ENCODE peak calls at places on chromosomes 4 and X, in four cellular contexts. P is heart right ventricle, W is A549, U is H9. Y is an unnamed sample.
A peak's percentile ranks its signal among the peaks of the same experiment; 100 is the strongest.

GRCh38 chr4:150217192-150217591 is 138.9 kb downstream of the DCLK2 start:
- DNase-seq in P (no peak), W (peak; percentile 68), U (no peak), Y (no peak)

GRCh38 chr4:53522334-53522733 is 69.0 kb downstream of the LNX1 start:
- DNase-seq in P (no peak), W (no peak), U (no peak), Y (no peak)

GRCh38 chr4:83247415-83248357 is 36.9 kb downstream of the COQ2 start:
- DNase-seq in P (no peak), W (no peak), U (no peak), Y (no peak)

GRCh38 chr4:61202638-61203495 is 2.7 kb downstream of the ADGRL3 start:
- DNase-seq in P (no peak), W (no peak), U (peak; percentile 51), Y (peak; percentile 34)

GRCh38 chrX:30668581-30668980 is 15.4 kb downstream of the GK start:
- DNase-seq in P (no peak), W (no peak), U (no peak), Y (no peak)

GRCh38 chrX:131544218-131544617 is 344 bp downstream of the OR13H1 start:
- DNase-seq in P (no peak), W (no peak), U (peak; percentile 23), Y (no peak)

GRCh38 chr4:20832821-20833220 is 132.6 kb downstream of the PACRGL start:
- DNase-seq in P (no peak), W (no peak), U (no peak), Y (no peak)

GRCh38 chr4:10105421-10105820 is 11.2 kb downstream of the WDR1 start:
- DNase-seq in P (no peak), W (no peak), U (no peak), Y (no peak)

GRCh38 chr4:122017296-122017695 is 65.4 kb upstream of the TRPC3 start:
- DNase-seq in P (no peak), W (no peak), U (no peak), Y (no peak)

GRCh38 chr4:159764343-159764952 is 661.6 kb downstream of the RAPGEF2 start:
- DNase-seq in P (no peak), W (peak; percentile 61), U (no peak), Y (no peak)

GRCh38 chr4:8219236-8219635 is 20.1 kb downstream of the SH3TC1 start:
- DNase-seq in P (no peak), W (no peak), U (no peak), Y (no peak)

GRCh38 chr4:90002406-90003040 is 107.9 kb downstream of the MMRN1 start:
- DNase-seq in P (no peak), W (no peak), U (no peak), Y (no peak)

GRCh38 chrX:39859991-39860861 is 237.5 kb downstream of the BCOR start:
- DNase-seq in P (peak; percentile 45), W (peak; percentile 65), U (peak; percentile 87), Y (no peak)

GRCh38 chrX:39381446-39381845 is 580.2 kb downstream of the MID1IP1 start:
- DNase-seq in P (no peak), W (no peak), U (no peak), Y (no peak)

GRCh38 chrX:94455782-94456181 is 781.8 kb downstream of the FAM133A start:
- DNase-seq in P (no peak), W (no peak), U (no peak), Y (no peak)

GRCh38 chr4:107740950-107741701 is 21.1 kb upstream of the PAPSS1 start:
- DNase-seq in P (peak; percentile 57), W (no peak), U (no peak), Y (no peak)
- H3K27ac ChIP-seq in P (peak overlapping the region; percentile 18), W (no peak overlapping the region), U (no peak overlapping the region), Y (no peak overlapping the region)

GRCh38 chr4:185524888-185525863 is 10.1 kb downstream of the PDLIM3 start:
- DNase-seq in P (no peak), W (no peak), U (no peak), Y (no peak)

GRCh38 chr4:185532795-185533324 is 2.4 kb downstream of the PDLIM3 start:
- DNase-seq in P (no peak), W (no peak), U (no peak), Y (no peak)

GRCh38 chr4:185534534-185534849 is 815 bp downstream of the PDLIM3 start:
- DNase-seq in P (no peak), W (no peak), U (no peak), Y (no peak)

GRCh38 chr4:185532327-185532726 is 3.0 kb downstream of the PDLIM3 start:
- DNase-seq in P (peak; percentile 57), W (no peak), U (no peak), Y (no peak)

GRCh38 chr4:185529413-185529812 is 5.9 kb downstream of the PDLIM3 start:
- DNase-seq in P (no peak), W (no peak), U (no peak), Y (no peak)
- H3K27ac ChIP-seq in P (no peak overlapping the region), W (no peak overlapping the region), U (no peak overlapping the region), Y (no peak overlapping the region)

DNA sequence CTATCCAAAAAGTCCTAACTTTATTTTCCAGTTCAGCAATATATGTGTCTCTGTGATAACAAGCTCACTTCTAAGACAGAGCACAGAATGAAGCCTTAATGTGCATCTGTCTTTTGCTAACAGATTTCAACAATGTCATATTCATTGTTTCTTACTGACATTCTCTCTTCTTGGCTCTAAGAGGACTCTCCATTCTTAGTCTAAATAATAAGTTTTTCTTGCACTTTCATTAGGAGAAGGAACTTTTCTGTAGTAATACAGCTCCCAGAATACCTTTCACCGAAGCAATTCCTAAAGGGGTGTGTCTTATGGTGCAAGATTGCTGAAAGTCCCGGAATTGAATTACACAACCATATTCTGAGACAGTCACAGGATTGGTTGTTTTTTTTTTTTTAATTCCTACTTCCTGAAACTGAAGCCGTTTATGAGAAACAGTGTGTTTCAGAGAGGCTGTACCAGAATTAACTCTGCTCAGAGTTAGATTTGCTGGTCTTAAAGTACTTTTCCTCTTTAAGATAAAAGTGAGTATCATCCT is at the start of gene ALPK1:
- DNase-seq in P (no peak), W (peak; percentile 83), U (no peak), Y (no peak)
- H3K27ac ChIP-seq in P (peak within 1 kb of the TSS; percentile 91), W (peak within 1 kb of the TSS; percentile 84), U (no peak within 1 kb of the TSS), Y (no peak within 1 kb of the TSS)

GRCh38 chr4:188268081-188268908 is 129.1 kb downstream of the TRIML1 start:
- DNase-seq in P (no peak), W (no peak), U (no peak), Y (no peak)
- H3K27ac ChIP-seq in P (no peak overlapping the region), W (no peak overlapping the region), U (no peak overlapping the region), Y (no peak overlapping the region)

DNA sequence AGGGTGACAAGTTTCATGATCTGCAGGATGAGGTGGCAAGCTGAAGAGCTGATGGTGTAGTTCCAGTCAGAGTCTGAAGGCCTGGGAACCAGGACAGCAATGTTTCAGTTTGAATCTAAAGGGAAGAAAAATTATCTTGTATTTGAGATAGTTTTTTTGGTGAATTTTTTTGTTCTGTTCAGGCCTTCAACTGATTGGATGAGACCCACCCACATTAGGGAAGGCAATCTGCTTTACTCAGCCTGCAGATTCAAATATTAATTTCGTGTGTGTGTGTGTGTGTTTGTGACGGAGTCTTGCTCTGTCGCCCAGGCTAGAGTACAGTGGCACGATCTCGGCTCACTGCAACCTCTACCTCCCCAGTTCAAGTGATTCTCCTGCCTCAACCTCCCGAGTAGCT is 22.1 kb upstream of the SMIM14 start:
- DNase-seq in P (no peak), W (no peak), U (no peak), Y (no peak)
- H3K27ac ChIP-seq in P (no peak overlapping the region), W (no peak overlapping the region), U (no peak overlapping the region), Y (no peak overlapping the region)

GRCh38 chrX:13651150-13651549 is 1.8 kb upstream of the TCEANC start:
- DNase-seq in P (no peak), W (no peak), U (no peak), Y (no peak)
- H3K27ac ChIP-seq in P (no peak overlapping the region), W (no peak overlapping the region), U (no peak overlapping the region), Y (no peak overlapping the region)

GRCh38 chr4:113697429-113697828 is 64.1 kb downstream of the CAMK2D start:
- DNase-seq in P (no peak), W (no peak), U (no peak), Y (no peak)

GRCh38 chr4:113699772-113700171 is 61.8 kb downstream of the CAMK2D start:
- DNase-seq in P (no peak), W (no peak), U (no peak), Y (no peak)

GRCh38 chr4:113700602-113701150 is 60.9 kb downstream of the CAMK2D start:
- DNase-seq in P (no peak), W (no peak), U (no peak), Y (no peak)

GRCh38 chr4:113695328-113696169 is 66.0 kb downstream of the CAMK2D start:
- DNase-seq in P (no peak), W (no peak), U (no peak), Y (no peak)

DNA sequence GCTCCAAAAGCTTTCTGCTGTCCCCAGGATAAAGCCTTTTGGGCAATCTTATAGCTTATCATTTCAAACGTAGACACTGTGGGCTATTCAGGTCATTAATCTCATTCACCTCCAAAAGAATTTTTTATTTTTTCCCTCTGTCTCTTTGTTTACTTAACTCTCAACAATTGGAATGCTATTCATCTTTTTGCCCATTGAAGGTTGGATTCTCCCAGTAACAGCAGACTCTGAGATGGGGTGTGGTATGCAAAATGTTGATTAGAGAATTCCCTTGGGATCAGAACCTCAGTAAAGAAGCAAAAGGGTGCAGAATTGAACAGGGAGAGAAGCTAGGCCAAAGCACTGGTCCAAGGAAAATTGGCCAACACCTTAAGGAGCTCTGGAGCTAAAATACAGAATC is 60.4 kb downstream of the CAMK2D start:
- DNase-seq in P (no peak), W (no peak), U (no peak), Y (no peak)
- H3K27ac ChIP-seq in P (no peak overlapping the region), W (peak overlapping the region; percentile 10), U (no peak overlapping the region), Y (no peak overlapping the region)

GRCh38 chr4:105784761-105785160 is 76.2 kb downstream of the GSTCD start:
- DNase-seq in P (no peak), W (no peak), U (no peak), Y (no peak)
- H3K27ac ChIP-seq in P (no peak overlapping the region), W (no peak overlapping the region), U (no peak overlapping the region), Y (no peak overlapping the region)

GRCh38 chr4:1208970-1209704 is 36.8 kb upstream of the SPON2 start:
- DNase-seq in P (no peak), W (no peak), U (no peak), Y (no peak)
- H3K27ac ChIP-seq in P (peak overlapping the region; percentile 64), W (no peak overlapping the region), U (no peak overlapping the region), Y (no peak overlapping the region)

DNA sequence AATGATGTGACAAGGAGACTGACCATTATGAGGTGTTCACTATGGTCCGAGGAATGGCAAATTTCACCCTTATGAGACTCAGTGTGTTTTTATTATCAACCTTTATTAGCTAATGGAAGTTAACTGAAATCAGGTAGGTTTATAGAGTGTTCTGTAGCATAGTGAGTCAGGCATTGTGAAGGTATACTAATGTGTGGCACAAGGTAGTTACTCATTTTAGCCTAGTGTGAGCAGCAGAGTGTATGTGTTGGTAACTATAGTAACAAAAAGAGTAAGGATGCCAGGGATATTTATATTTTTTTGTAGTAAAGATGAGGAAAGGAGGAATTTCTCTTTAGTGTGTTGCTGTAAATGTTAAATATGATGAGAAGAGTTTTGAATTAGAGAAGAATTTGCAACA is 12.0 kb downstream of the PDLIM5 start:
- DNase-seq in P (no peak), W (no peak), U (no peak), Y (no peak)
- H3K27ac ChIP-seq in P (no peak overlapping the region), W (no peak overlapping the region), U (no peak overlapping the region), Y (no peak overlapping the region)

Y was measured in substantia nigra.